ENCODE peak calls at places on chromosomes 3 and 15, in seven cellular contexts. One of them, this sample, is unnamed.

GRCh38 chr3:142235690-142236089 is 10.3 kb upstream of the GK5 start:
- DNase-seq in thoracic aorta: no peak
- DNase-seq in transverse colon: no peak
- DNase-seq in upper lobe of right lung: no peak
- DNase-seq in fibroblast of lung: no peak
- DNase-seq in right lobe of liver: no peak
- DNase-seq in suprapubic skin: no peak
- DNase-seq in this sample: no peak

GRCh38 chr15:70090436-70091291 is 7.1 kb downstream of the TLE3 start:
- DNase-seq in transverse colon: peak; percentile 52
- DNase-seq in upper lobe of right lung: no peak
- DNase-seq in suprapubic skin: no peak
- DNase-seq in right lobe of liver: no peak
- DNase-seq in fibroblast of lung: no peak
- DNase-seq in thoracic aorta: no peak
- DNase-seq in this sample: no peak

GRCh38 chr3:107911337-107912000 is 179.4 kb downstream of the CD47 start:
- DNase-seq in suprapubic skin: no peak
- DNase-seq in right lobe of liver: no peak
- DNase-seq in fibroblast of lung: no peak
- DNase-seq in transverse colon: no peak
- DNase-seq in thoracic aorta: no peak
- DNase-seq in upper lobe of right lung: no peak
- DNase-seq in this sample: no peak

GRCh38 chr15:71792521-71792920 is 17.8 kb upstream of the NR2E3 start:
- DNase-seq in suprapubic skin: peak; percentile 1
- DNase-seq in thoracic aorta: no peak
- DNase-seq in fibroblast of lung: peak; percentile 64
- DNase-seq in right lobe of liver: no peak
- DNase-seq in transverse colon: no peak
- DNase-seq in upper lobe of right lung: no peak
- DNase-seq in this sample: no peak

GRCh38 chr15:89034305-89034704 is 54.0 kb upstream of the ABHD2 start:
- DNase-seq in fibroblast of lung: peak; percentile 45
- DNase-seq in upper lobe of right lung: no peak
- DNase-seq in right lobe of liver: no peak
- DNase-seq in suprapubic skin: no peak
- DNase-seq in thoracic aorta: no peak
- DNase-seq in transverse colon: no peak
- DNase-seq in this sample: no peak

GRCh38 chr3:182129745-182130144 is 418.0 kb downstream of the SOX2 start:
- DNase-seq in suprapubic skin: no peak
- DNase-seq in transverse colon: no peak
- DNase-seq in right lobe of liver: no peak
- DNase-seq in fibroblast of lung: no peak
- DNase-seq in thoracic aorta: no peak
- DNase-seq in upper lobe of right lung: no peak
- DNase-seq in this sample: no peak

GRCh38 chr15:55279746-55280351 is 9.8 kb downstream of the RAB27A start:
- DNase-seq in transverse colon: peak; percentile 34
- DNase-seq in suprapubic skin: no peak
- DNase-seq in thoracic aorta: no peak
- DNase-seq in right lobe of liver: no peak
- DNase-seq in upper lobe of right lung: no peak
- DNase-seq in fibroblast of lung: peak; percentile 87
- DNase-seq in this sample: no peak

GRCh38 chr15:71118345-71118744 is 3.1 kb downstream of the THSD4 start:
- DNase-seq in right lobe of liver: no peak
- DNase-seq in transverse colon: no peak
- DNase-seq in upper lobe of right lung: no peak
- DNase-seq in fibroblast of lung: no peak
- DNase-seq in thoracic aorta: no peak
- DNase-seq in suprapubic skin: no peak
- DNase-seq in this sample: no peak

GRCh38 chr3:147369671-147370123 is 36.6 kb downstream of the ZIC4 start:
- DNase-seq in fibroblast of lung: no peak
- DNase-seq in right lobe of liver: no peak
- DNase-seq in transverse colon: no peak
- DNase-seq in upper lobe of right lung: no peak
- DNase-seq in thoracic aorta: no peak
- DNase-seq in suprapubic skin: no peak
- DNase-seq in this sample: no peak

GRCh38 chr3:125116311-125117069 is 60.7 kb upstream of the HEG1 start:
- DNase-seq in transverse colon: no peak
- DNase-seq in fibroblast of lung: peak; percentile 77
- DNase-seq in thoracic aorta: no peak
- DNase-seq in right lobe of liver: no peak
- DNase-seq in suprapubic skin: peak; percentile 23
- DNase-seq in upper lobe of right lung: no peak
- DNase-seq in this sample: no peak

GRCh38 chr3:128459451-128459820 is 7.3 kb downstream of the DNAJB8 start:
- DNase-seq in suprapubic skin: no peak
- DNase-seq in fibroblast of lung: no peak
- DNase-seq in transverse colon: no peak
- DNase-seq in upper lobe of right lung: no peak
- DNase-seq in thoracic aorta: no peak
- DNase-seq in right lobe of liver: no peak
- DNase-seq in this sample: no peak

GRCh38 chr3:152097120-152097519 is 171.6 kb upstream of the MBNL1 start:
- DNase-seq in upper lobe of right lung: no peak
- DNase-seq in transverse colon: no peak
- DNase-seq in suprapubic skin: no peak
- DNase-seq in fibroblast of lung: no peak
- DNase-seq in right lobe of liver: no peak
- DNase-seq in thoracic aorta: no peak
- DNase-seq in this sample: no peak

GRCh38 chr3:49489247-49489646 is 19.2 kb downstream of the DAG1 start:
- DNase-seq in fibroblast of lung: no peak
- DNase-seq in upper lobe of right lung: no peak
- DNase-seq in right lobe of liver: peak; percentile 9
- DNase-seq in suprapubic skin: no peak
- DNase-seq in thoracic aorta: no peak
- DNase-seq in transverse colon: no peak
- DNase-seq in this sample: no peak

GRCh38 chr3:192091831-192092230 is 630.9 kb downstream of the PYDC2 start:
- DNase-seq in right lobe of liver: no peak
- DNase-seq in transverse colon: no peak
- DNase-seq in upper lobe of right lung: no peak
- DNase-seq in thoracic aorta: no peak
- DNase-seq in suprapubic skin: no peak
- DNase-seq in fibroblast of lung: peak; percentile 6
- DNase-seq in this sample: no peak

GRCh38 chr15:73897441-73898261 is 24.3 kb downstream of the TBC1D21 start:
- DNase-seq in thoracic aorta: no peak
- DNase-seq in upper lobe of right lung: peak; percentile 69
- DNase-seq in transverse colon: peak; percentile 27
- DNase-seq in suprapubic skin: peak; percentile 63
- DNase-seq in right lobe of liver: peak; percentile 80
- DNase-seq in fibroblast of lung: peak; percentile 75
- DNase-seq in this sample: peak; percentile 65

GRCh38 chr15:64969401-64969800 is 20.3 kb downstream of the SPG21 start:
- DNase-seq in transverse colon: no peak
- DNase-seq in upper lobe of right lung: no peak
- DNase-seq in fibroblast of lung: no peak
- DNase-seq in thoracic aorta: no peak
- DNase-seq in suprapubic skin: peak; percentile 29
- DNase-seq in right lobe of liver: no peak
- DNase-seq in this sample: no peak

GRCh38 chr3:113439576-113439975 is 1.7 kb downstream of the CFAP44 start:
- DNase-seq in fibroblast of lung: no peak
- DNase-seq in right lobe of liver: no peak
- DNase-seq in suprapubic skin: no peak
- DNase-seq in thoracic aorta: no peak
- DNase-seq in transverse colon: no peak
- DNase-seq in upper lobe of right lung: no peak
- DNase-seq in this sample: no peak

GRCh38 chr3:183252973-183253363 is at the start of gene B3GNT5:
- DNase-seq in suprapubic skin: no peak
- DNase-seq in right lobe of liver: no peak
- DNase-seq in thoracic aorta: no peak
- DNase-seq in upper lobe of right lung: peak; percentile 92
- DNase-seq in transverse colon: peak; percentile 90
- DNase-seq in fibroblast of lung: no peak
- DNase-seq in this sample: peak; percentile 90

GRCh38 chr15:52112203-52112750 is 298 bp downstream of the BCL2L10 start:
- DNase-seq in fibroblast of lung: no peak
- DNase-seq in upper lobe of right lung: peak; percentile 73
- DNase-seq in right lobe of liver: peak; percentile 66
- DNase-seq in suprapubic skin: no peak
- DNase-seq in thoracic aorta: no peak
- DNase-seq in transverse colon: peak; percentile 37
- DNase-seq in this sample: peak; percentile 50

GRCh38 chr15:51776952-51777574 is 25.7 kb downstream of the TMOD2 start:
- DNase-seq in suprapubic skin: no peak
- DNase-seq in thoracic aorta: peak; percentile 13
- DNase-seq in right lobe of liver: no peak
- DNase-seq in fibroblast of lung: peak; percentile 84
- DNase-seq in transverse colon: peak; percentile 69
- DNase-seq in upper lobe of right lung: no peak
- DNase-seq in this sample: no peak

GRCh38 chr15:46304320-46304719 is 669.5 kb downstream of the SQOR start:
- DNase-seq in transverse colon: no peak
- DNase-seq in fibroblast of lung: no peak
- DNase-seq in right lobe of liver: no peak
- DNase-seq in thoracic aorta: no peak
- DNase-seq in suprapubic skin: no peak
- DNase-seq in upper lobe of right lung: no peak
- DNase-seq in this sample: no peak
- TF ChIP-seq CTCF in transverse colon: no peak
- TF ChIP-seq CTCF in fibroblast of lung: no peak
- TF ChIP-seq CTCF in right lobe of liver: peak; percentile 37
- TF ChIP-seq CTCF in thoracic aorta: no peak
- TF ChIP-seq CTCF in suprapubic skin: no peak
- TF ChIP-seq CTCF in upper lobe of right lung: peak; percentile 29
- TF ChIP-seq CTCF in this sample: no peak

GRCh38 chr15:82045179-82045891 is 483 bp downstream of the MEX3B start:
- DNase-seq in right lobe of liver: peak; percentile 64
- DNase-seq in upper lobe of right lung: no peak
- DNase-seq in transverse colon: peak; percentile 20
- DNase-seq in fibroblast of lung: peak; percentile 53
- DNase-seq in suprapubic skin: peak; percentile 78
- DNase-seq in thoracic aorta: no peak
- DNase-seq in this sample: peak; percentile 67
- H3K27me3 ChIP-seq in right lobe of liver: no peaks in the 10 kb centered on the region
- H3K27me3 ChIP-seq in upper lobe of right lung: no peaks in the 10 kb centered on the region
- H3K27me3 ChIP-seq in transverse colon: peaks cover 37% of the 10 kb centered on the region
- H3K27me3 ChIP-seq in fibroblast of lung: peaks cover 6% of the 10 kb centered on the region
- H3K27me3 ChIP-seq in suprapubic skin: peaks cover 7% of the 10 kb centered on the region
- H3K27me3 ChIP-seq in thoracic aorta: no peaks in the 10 kb centered on the region
- H3K27me3 ChIP-seq in this sample: peaks cover 7% of the 10 kb centered on the region

DNA sequence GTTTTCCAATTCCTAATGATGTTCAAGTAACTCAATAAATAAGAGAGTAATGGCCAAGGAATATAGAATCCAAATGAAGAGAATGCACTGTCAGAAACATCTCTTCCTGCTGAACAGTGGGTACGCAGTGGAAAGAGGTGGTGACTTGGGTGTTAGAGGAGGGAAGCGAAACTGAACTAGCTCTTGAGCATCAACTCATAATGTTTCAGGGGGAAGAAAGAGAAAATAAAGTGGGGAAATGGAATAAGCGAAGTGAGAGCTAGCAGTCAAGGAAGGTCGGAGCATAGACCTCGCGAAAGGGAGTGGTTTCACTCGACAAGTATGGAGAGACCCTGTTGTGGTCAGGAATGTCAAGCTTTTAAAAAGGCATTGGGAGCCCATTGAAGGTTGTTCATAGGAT is 309.5 kb downstream of the GAP43 start:
- DNase-seq in fibroblast of lung: no peak
- DNase-seq in right lobe of liver: no peak
- DNase-seq in upper lobe of right lung: no peak
- DNase-seq in suprapubic skin: no peak
- DNase-seq in transverse colon: no peak
- DNase-seq in thoracic aorta: no peak
- DNase-seq in this sample: no peak
- TF ChIP-seq CTCF in fibroblast of lung: no peak
- TF ChIP-seq CTCF in right lobe of liver: no peak
- TF ChIP-seq CTCF in upper lobe of right lung: no peak
- TF ChIP-seq CTCF in suprapubic skin: no peak
- TF ChIP-seq CTCF in transverse colon: no peak
- TF ChIP-seq CTCF in thoracic aorta: no peak
- TF ChIP-seq CTCF in this sample: no peak

DNA sequence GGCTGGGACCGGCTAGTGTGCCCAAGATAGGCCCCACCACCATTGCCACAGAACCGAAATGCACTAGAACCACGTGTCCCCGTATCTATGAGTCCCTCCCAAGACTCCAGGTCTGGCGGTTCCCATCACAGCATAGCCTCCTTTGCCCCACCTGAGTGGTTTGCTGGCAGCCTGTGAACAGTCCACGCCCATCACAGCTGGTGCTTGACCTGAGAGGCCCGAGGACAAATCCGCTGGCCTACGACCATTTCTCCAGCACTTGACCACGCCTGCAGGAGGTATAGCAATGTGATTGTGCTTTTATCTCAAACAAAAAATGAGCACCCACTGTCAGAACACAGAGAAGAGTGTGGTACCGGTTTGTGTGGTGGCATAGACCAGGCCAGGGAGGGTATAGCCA is 736.7 kb upstream of the GBE1 start:
- DNase-seq in right lobe of liver: no peak
- DNase-seq in suprapubic skin: no peak
- DNase-seq in transverse colon: no peak
- DNase-seq in fibroblast of lung: no peak
- DNase-seq in upper lobe of right lung: peak; percentile 45
- DNase-seq in thoracic aorta: no peak
- DNase-seq in this sample: no peak
- H3K27me3 ChIP-seq in right lobe of liver: no peaks in the 10 kb centered on the region
- H3K27me3 ChIP-seq in suprapubic skin: no peaks in the 10 kb centered on the region
- H3K27me3 ChIP-seq in transverse colon: no peaks in the 10 kb centered on the region
- H3K27me3 ChIP-seq in fibroblast of lung: no peaks in the 10 kb centered on the region
- H3K27me3 ChIP-seq in upper lobe of right lung: no peaks in the 10 kb centered on the region
- H3K27me3 ChIP-seq in thoracic aorta: no peaks in the 10 kb centered on the region
- H3K27me3 ChIP-seq in this sample: no peaks in the 10 kb centered on the region

DNA sequence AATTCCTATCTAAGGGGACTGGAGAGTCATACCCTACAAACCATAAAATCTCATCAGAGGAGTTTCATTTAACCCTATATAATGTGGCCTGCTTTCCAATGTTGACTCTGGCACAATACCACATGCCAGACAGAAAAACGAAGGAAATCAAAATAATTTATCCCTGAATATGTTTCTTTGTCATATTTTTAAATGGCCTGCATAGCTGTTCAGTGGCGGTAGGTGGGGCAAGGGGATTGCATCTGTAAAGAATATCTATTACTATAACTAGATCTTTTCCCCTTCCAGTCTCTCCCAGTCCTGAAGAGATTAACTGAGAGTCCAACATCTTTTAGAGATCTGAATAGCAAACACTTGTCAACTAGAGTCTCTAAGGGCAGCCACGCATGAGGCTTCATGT is 278.1 kb upstream of the CTNNB1 start:
- DNase-seq in thoracic aorta: no peak
- DNase-seq in upper lobe of right lung: no peak
- DNase-seq in suprapubic skin: no peak
- DNase-seq in fibroblast of lung: no peak
- DNase-seq in transverse colon: no peak
- DNase-seq in right lobe of liver: no peak
- DNase-seq in this sample: no peak
- TF ChIP-seq CTCF in thoracic aorta: no peak
- TF ChIP-seq CTCF in upper lobe of right lung: no peak
- TF ChIP-seq CTCF in suprapubic skin: no peak
- TF ChIP-seq CTCF in fibroblast of lung: no peak
- TF ChIP-seq CTCF in transverse colon: no peak
- TF ChIP-seq CTCF in right lobe of liver: no peak
- TF ChIP-seq CTCF in this sample: no peak

This sample was measured in lower lobe of right lung.